ENCODE peak calls at places on chromosome X, in seven cellular contexts. H is SK-N-SH, S is HepG2, X is K562, V is HCT116, Y is H1, K is GM12878. L is an unnamed sample.

GRCh38 chrX:48520976-48521352 is 644 bp upstream of the EBP start:
- DNase-seq in H (peak; percentile 37), S (no peak), X (peak; percentile 57), V (no peak), Y (no peak), K (no peak), L (peak; percentile 37)

GRCh38 chrX:51860679-51861078 is 32.7 kb upstream of the MAGED1 start:
- DNase-seq in H (peak; percentile 30), S (peak; percentile 14), X (peak; percentile 27), V (peak; percentile 18), Y (no peak), K (no peak), L (peak; percentile 48)

GRCh38 chrX:63424063-63424462 is 72.9 kb upstream of the SPIN4 start:
- DNase-seq in H (no peak), S (no peak), X (no peak), V (peak; percentile 40), Y (no peak), K (no peak), L (no peak)

GRCh38 chrX:53261573-53261972 is 19.8 kb downstream of the IQSEC2 start:
- DNase-seq in H (no peak), S (no peak), X (no peak), V (no peak), Y (no peak), K (no peak), L (no peak)

GRCh38 chrX:91080822-91081221 is 353.8 kb upstream of the PABPC5 start:
- DNase-seq in H (no peak), S (no peak), X (no peak), V (no peak), Y (no peak), K (no peak), L (no peak)

GRCh38 chrX:11665144-11666040 is at the start of gene ARHGAP6:
- DNase-seq in H (peak; percentile 41), S (no peak), X (no peak), V (no peak), Y (peak; percentile 55), K (no peak), L (peak; percentile 28)

GRCh38 chrX:71935542-71935941 is 24.9 kb downstream of the NHSL2 start:
- DNase-seq in H (no peak), S (no peak), X (no peak), V (no peak), Y (no peak), K (no peak), L (no peak)

GRCh38 chrX:77979870-77980269 is 10.4 kb upstream of the PGAM4 start:
- DNase-seq in H (no peak), S (no peak), X (no peak), V (no peak), Y (no peak), K (no peak), L (no peak)

GRCh38 chrX:24117288-24117687 is 32.2 kb upstream of the ZFX start:
- DNase-seq in H (no peak), S (no peak), X (no peak), V (no peak), Y (no peak), K (no peak), L (peak; percentile 32)

GRCh38 chrX:120147537-120147936 is 10.9 kb upstream of the RHOXF2 start:
- DNase-seq in H (no peak), S (no peak), X (no peak), V (no peak), Y (no peak), K (no peak), L (no peak)

GRCh38 chrX:23381688-23382087 is 47.0 kb downstream of the PTCHD1 start:
- DNase-seq in H (no peak), S (no peak), X (no peak), V (no peak), Y (no peak), K (no peak), L (no peak)

GRCh38 chrX:49249071-49249470 is 13.8 kb downstream of the CCDC22 start:
- DNase-seq in H (no peak), S (no peak), X (no peak), V (no peak), Y (no peak), K (no peak), L (no peak)

GRCh38 chrX:31679861-31680260 is 608.0 kb upstream of the FTHL17 start:
- DNase-seq in H (no peak), S (no peak), X (no peak), V (no peak), Y (no peak), K (no peak), L (peak; percentile 1)

DNA sequence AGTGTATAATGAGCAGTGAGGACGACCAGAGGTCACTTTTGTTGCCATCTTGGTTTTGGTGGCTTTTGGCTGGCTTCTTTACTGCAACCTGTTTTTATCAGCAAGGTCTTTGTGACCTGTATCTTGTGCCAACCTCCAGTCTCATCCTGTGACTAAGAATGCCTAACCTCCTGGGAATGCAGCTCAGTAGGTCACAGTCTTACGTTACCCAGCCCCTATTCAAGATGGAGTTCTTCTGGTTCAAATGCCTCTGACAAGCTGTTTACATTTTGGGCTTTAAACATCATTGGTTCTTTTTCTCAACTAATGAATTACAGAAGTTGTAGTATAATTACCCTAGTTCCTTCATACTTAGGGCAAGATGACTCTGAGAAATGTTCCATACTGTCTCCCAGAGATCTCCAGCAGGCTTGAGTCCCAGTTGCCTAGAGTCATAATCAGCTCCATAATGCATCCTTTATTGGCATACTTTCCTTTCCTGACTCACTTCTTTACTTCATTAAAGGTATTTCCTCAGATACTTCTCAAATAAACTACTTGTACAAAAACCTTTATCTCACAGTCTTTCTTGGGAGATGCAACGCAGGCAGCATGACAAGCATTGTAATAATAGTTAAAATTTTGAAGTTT is 136.5 kb downstream of the KDM6A start:
- DNase-seq in H (no peak), S (no peak), X (no peak), V (no peak), Y (no peak), K (no peak), L (peak; percentile 15)
- TF ChIP-seq JUND in H (no peak), S (no peak), X (no peak), V (no peak), Y (no peak), K (no peak), L (no peak)

GRCh38 chrX:38985375-38985774 is 184.1 kb downstream of the MID1IP1 start:
- DNase-seq in H (peak; percentile 13), S (no peak), X (peak; percentile 36), V (no peak), Y (no peak), K (no peak), L (peak; percentile 16)
- TF ChIP-seq JUND in H (no peak), S (no peak), X (no peak), V (no peak), Y (no peak), K (no peak), L (no peak)

GRCh38 chrX:147183161-147183560 is 368.6 kb upstream of the CXorf51A start:
- DNase-seq in H (no peak), S (peak; percentile 14), X (no peak), V (no peak), Y (no peak), K (no peak), L (no peak)

GRCh38 chrX:147180886-147181285 is 366.3 kb upstream of the CXorf51A start:
- DNase-seq in H (no peak), S (peak; percentile 23), X (no peak), V (no peak), Y (no peak), K (no peak), L (no peak)
- TF ChIP-seq JUND in H (no peak), S (no peak), X (no peak), V (no peak), Y (no peak), K (no peak), L (no peak)

GRCh38 chrX:12767856-12768255 is 23.4 kb upstream of the PRPS2 start:
- DNase-seq in H (peak; percentile 47), S (no peak), X (no peak), V (no peak), Y (no peak), K (no peak), L (no peak)

GRCh38 chrX:12770440-12770839 is 20.8 kb upstream of the PRPS2 start:
- DNase-seq in H (peak; percentile 42), S (no peak), X (no peak), V (no peak), Y (no peak), K (no peak), L (peak; percentile 12)

GRCh38 chrX:12771445-12772069 is 19.7 kb upstream of the PRPS2 start:
- DNase-seq in H (peak; percentile 25), S (no peak), X (peak; percentile 71), V (peak; percentile 44), Y (peak; percentile 66), K (peak; percentile 20), L (peak; percentile 51)
- TF ChIP-seq JUND in H (no peak), S (no peak), X (no peak), V (no peak), Y (no peak), K (no peak), L (no peak)